ENCODE peak calls at places on chromosomes 11 and 22, in four cellular contexts. One of them, this sample, is unnamed.

GRCh38 chr11:95289378-95289777 is 58.4 kb upstream of the SESN3 start:
- DNase-seq in IMR-90: no peak
- DNase-seq in H1: no peak
- DNase-seq in mesenchymal stem cell: no peak
- DNase-seq in this sample: no peak

GRCh38 chr11:120235024-120235628 is 4.8 kb upstream of the POU2F3 start:
- DNase-seq in IMR-90: peak
- DNase-seq in H1: peak
- DNase-seq in mesenchymal stem cell: peak
- DNase-seq in this sample: peak

GRCh38 chr11:7666292-7666866 is 6.9 kb downstream of the CYB5R2 start:
- DNase-seq in IMR-90: no peak
- DNase-seq in H1: peak
- DNase-seq in mesenchymal stem cell: no peak
- DNase-seq in this sample: no peak

GRCh38 chr11:2203440-2204259 is 32.0 kb upstream of the TH start:
- DNase-seq in IMR-90: no peak
- DNase-seq in H1: no peak
- DNase-seq in mesenchymal stem cell: no peak
- DNase-seq in this sample: no peak

GRCh38 chr11:22521226-22521625 is 104.4 kb downstream of the FANCF start:
- DNase-seq in IMR-90: peak
- DNase-seq in H1: no peak
- DNase-seq in mesenchymal stem cell: peak
- DNase-seq in this sample: no peak

GRCh38 chr11:129249351-129249750 is 57.2 kb upstream of the ARHGAP32 start:
- DNase-seq in IMR-90: peak
- DNase-seq in H1: no peak
- DNase-seq in mesenchymal stem cell: peak
- DNase-seq in this sample: no peak

GRCh38 chr11:66328307-66329144 is 7.7 kb downstream of the RIN1 start:
- DNase-seq in IMR-90: peak
- DNase-seq in H1: peak
- DNase-seq in mesenchymal stem cell: peak
- DNase-seq in this sample: peak

GRCh38 chr11:66854729-66855211 is 2.1 kb upstream of the LRFN4 start:
- DNase-seq in IMR-90: no peak
- DNase-seq in H1: no peak
- DNase-seq in mesenchymal stem cell: no peak
- DNase-seq in this sample: no peak

GRCh38 chr11:5719703-5720495 is 16.3 kb upstream of the OR56B1 start:
- DNase-seq in IMR-90: no peak
- DNase-seq in H1: no peak
- DNase-seq in mesenchymal stem cell: peak
- DNase-seq in this sample: no peak

GRCh38 chr22:48323746-48324145 is 1503.9 kb downstream of the BRD1 start:
- DNase-seq in IMR-90: no peak
- DNase-seq in H1: no peak
- DNase-seq in mesenchymal stem cell: no peak
- DNase-seq in this sample: no peak

GRCh38 chr11:46387919-46388618 is 3.5 kb downstream of the CHRM4 start:
- DNase-seq in IMR-90: no peak
- DNase-seq in H1: no peak
- DNase-seq in mesenchymal stem cell: no peak
- DNase-seq in this sample: no peak

DNA sequence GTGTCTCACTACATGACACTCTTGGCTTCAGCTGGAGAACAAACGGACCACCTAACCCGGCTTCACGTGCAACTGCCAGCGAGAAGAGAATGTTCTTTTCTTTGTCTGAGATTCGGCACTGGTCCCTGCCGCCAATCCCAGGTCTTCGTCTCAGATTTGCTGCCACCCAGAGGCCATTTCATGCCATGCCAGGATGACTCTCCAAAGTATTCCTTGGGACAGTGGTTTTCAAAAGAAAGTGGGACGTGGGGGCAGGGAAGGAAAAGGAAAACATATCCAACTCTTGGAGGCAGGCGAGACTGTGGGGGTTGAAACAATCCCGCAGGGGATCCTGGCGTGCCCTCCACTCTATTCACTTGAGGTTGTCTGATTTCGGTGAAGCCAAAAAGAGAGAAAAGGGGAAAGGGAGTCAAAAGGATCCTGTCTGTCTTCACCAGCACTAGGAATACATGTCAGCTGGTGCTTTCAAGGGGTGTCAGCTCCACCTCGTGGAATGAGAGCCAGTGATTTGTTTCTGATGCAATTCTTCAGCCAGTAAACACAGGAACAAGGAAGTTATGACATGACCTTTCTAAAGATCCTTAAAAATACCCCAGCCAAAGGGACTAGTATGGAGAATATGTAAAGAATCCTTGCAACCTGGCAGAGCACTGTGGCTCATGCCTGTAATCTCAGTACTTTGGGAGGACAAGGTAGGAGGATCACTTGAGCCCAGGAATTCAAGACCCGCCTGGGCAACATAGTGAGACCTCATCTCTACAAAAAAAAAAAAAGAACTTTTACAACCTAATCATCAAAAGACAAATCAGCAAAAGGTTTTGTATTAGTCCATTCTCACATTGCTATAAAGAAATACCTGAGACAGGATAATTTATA is 41.0 kb upstream of the APLNR start:
- DNase-seq in IMR-90: peak
- DNase-seq in H1: peak
- DNase-seq in mesenchymal stem cell: peak
- DNase-seq in this sample: peak
- H3K9ac ChIP-seq in IMR-90: peak
- H3K9ac ChIP-seq in H1: peak
- H3K9ac ChIP-seq in mesenchymal stem cell: peak
- H3K9ac ChIP-seq in this sample: no peak

GRCh38 chr22:50032109-50032871 is 19.7 kb upstream of the IL17REL start:
- DNase-seq in IMR-90: no peak
- DNase-seq in H1: no peak
- DNase-seq in mesenchymal stem cell: no peak
- DNase-seq in this sample: no peak

GRCh38 chr22:50032941-50033601 is 20.5 kb upstream of the IL17REL start:
- DNase-seq in IMR-90: no peak
- DNase-seq in H1: no peak
- DNase-seq in mesenchymal stem cell: no peak
- DNase-seq in this sample: no peak

GRCh38 chr22:50034126-50035081 is 21.8 kb upstream of the IL17REL start:
- DNase-seq in IMR-90: no peak
- DNase-seq in H1: no peak
- DNase-seq in mesenchymal stem cell: no peak
- DNase-seq in this sample: no peak

GRCh38 chr22:50035976-50036375 is 22.1 kb downstream of the TTLL8 start:
- DNase-seq in IMR-90: no peak
- DNase-seq in H1: no peak
- DNase-seq in mesenchymal stem cell: no peak
- DNase-seq in this sample: no peak

DNA sequence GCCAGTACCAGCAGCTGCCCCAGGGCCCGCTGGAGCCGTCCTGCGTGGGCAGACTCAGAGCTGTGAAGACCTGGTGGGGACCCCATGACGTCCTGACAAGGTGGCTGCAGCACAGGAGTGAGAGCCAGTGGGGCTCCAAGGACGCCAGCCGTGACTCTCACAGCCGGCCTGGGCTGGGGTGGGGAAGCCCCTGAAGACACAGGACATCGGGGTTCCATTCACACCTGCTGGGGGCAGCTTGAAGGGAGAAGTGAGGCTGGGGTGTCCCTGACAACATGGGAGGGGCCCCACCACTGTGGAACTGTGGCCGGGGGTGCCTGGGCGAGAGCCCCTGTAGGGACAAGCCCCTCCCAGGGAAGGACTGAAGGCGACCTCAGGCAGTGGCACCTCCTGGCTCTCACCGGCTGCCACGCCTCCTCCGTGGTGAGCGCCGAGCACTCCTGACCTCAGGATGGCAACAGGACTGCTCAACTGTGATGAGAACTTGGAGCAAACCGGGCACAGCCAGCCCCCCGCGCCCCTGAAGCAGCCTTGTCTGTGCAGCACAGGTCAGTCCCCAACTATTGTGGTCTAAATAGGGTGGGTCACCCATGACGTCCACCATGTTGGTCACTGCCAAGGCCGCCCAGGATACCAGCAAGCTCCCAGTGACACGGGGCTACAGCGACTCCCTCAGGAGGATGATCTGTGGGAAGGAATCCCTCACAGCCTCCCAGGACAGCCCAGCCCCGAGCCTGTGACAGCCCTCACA is 22.7 kb upstream of the IL17REL start:
- DNase-seq in IMR-90: no peak
- DNase-seq in H1: no peak
- DNase-seq in mesenchymal stem cell: no peak
- DNase-seq in this sample: no peak
- H3K18ac ChIP-seq in IMR-90: no peak
- H3K18ac ChIP-seq in H1: no peak
- H3K18ac ChIP-seq in mesenchymal stem cell: no peak
- H3K18ac ChIP-seq in this sample: no peak

GRCh38 chr11:13461291-13461690 is 1.7 kb downstream of the BTBD10 start:
- DNase-seq in IMR-90: no peak
- DNase-seq in H1: no peak
- DNase-seq in mesenchymal stem cell: no peak
- DNase-seq in this sample: no peak
- H3K9ac ChIP-seq in IMR-90: no peak
- H3K9ac ChIP-seq in H1: no peak
- H3K9ac ChIP-seq in mesenchymal stem cell: peak
- H3K9ac ChIP-seq in this sample: no peak

GRCh38 chr22:43428005-43428485 is 16.2 kb downstream of the MPPED1 start:
- DNase-seq in IMR-90: no peak
- DNase-seq in H1: no peak
- DNase-seq in mesenchymal stem cell: no peak
- DNase-seq in this sample: no peak
- H3K18ac ChIP-seq in IMR-90: no peak
- H3K18ac ChIP-seq in H1: no peak
- H3K18ac ChIP-seq in mesenchymal stem cell: no peak
- H3K18ac ChIP-seq in this sample: no peak

GRCh38 chr22:37748659-37749058 is 51.8 kb downstream of the TRIOBP start:
- DNase-seq in IMR-90: no peak
- DNase-seq in H1: no peak
- DNase-seq in mesenchymal stem cell: no peak
- DNase-seq in this sample: no peak

GRCh38 chr22:37749223-37749622 is 52.4 kb downstream of the TRIOBP start:
- DNase-seq in IMR-90: no peak
- DNase-seq in H1: no peak
- DNase-seq in mesenchymal stem cell: no peak
- DNase-seq in this sample: no peak

GRCh38 chr22:37750596-37751162 is 53.8 kb downstream of the TRIOBP start:
- DNase-seq in IMR-90: no peak
- DNase-seq in H1: no peak
- DNase-seq in mesenchymal stem cell: no peak
- DNase-seq in this sample: no peak

GRCh38 chr22:37751449-37752188 is 54.8 kb downstream of the TRIOBP start:
- DNase-seq in IMR-90: no peak
- DNase-seq in H1: no peak
- DNase-seq in mesenchymal stem cell: no peak
- DNase-seq in this sample: no peak

GRCh38 chr22:37749831-37750595 is 53.2 kb downstream of the TRIOBP start:
- DNase-seq in IMR-90: peak
- DNase-seq in H1: no peak
- DNase-seq in mesenchymal stem cell: peak
- DNase-seq in this sample: no peak
- H3K9ac ChIP-seq in IMR-90: peak
- H3K9ac ChIP-seq in H1: no peak
- H3K9ac ChIP-seq in mesenchymal stem cell: peak
- H3K9ac ChIP-seq in this sample: no peak

DNA sequence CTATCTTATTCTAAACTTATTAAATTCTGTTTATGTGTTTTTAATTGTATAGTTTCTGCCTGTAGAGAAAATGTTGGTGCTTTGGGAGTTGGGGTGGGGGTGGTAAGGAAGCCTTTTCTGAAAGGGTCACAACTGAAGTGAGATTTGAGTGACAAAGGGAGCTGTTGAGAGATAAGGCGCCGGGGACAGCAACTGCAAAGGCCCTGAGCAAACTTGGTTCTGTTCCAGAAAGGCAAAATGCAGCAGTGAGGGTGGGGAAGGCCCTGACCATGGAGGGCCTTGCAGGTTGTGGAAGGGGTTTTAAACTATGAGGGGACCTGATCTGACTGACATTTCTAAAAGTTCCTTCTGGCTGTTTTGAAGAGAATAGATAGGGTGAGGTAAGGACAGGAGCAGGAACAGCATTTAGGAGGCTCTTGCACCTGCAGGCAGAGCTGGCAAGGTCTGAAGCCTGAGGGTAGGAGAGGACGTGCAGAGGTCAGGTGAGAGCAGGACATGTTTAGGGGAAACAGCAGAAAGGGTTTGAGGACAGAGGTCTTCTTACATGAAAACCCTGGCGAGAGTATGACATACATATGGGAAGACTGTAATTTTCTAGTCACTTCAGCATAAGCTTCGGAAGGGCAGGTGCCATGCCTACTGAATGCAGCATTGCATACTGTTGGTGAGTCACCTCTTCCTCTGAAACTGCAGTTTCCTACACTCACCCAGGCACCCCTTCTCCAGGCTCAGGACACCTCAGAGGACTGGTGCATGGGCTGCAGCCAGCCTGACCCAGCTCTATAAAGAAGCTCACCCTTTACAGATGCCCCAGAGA is 190.7 kb downstream of the SNX19 start:
- DNase-seq in IMR-90: peak
- DNase-seq in H1: no peak
- DNase-seq in mesenchymal stem cell: peak
- DNase-seq in this sample: no peak
- H3K18ac ChIP-seq in IMR-90: no peak
- H3K18ac ChIP-seq in H1: no peak
- H3K18ac ChIP-seq in mesenchymal stem cell: no peak
- H3K18ac ChIP-seq in this sample: no peak

GRCh38 chr22:17818649-17819048 is 44.4 kb upstream of the BID start:
- DNase-seq in IMR-90: no peak
- DNase-seq in H1: no peak
- DNase-seq in mesenchymal stem cell: no peak
- DNase-seq in this sample: no peak
- H3K9ac ChIP-seq in IMR-90: no peak
- H3K9ac ChIP-seq in H1: no peak
- H3K9ac ChIP-seq in mesenchymal stem cell: no peak
- H3K9ac ChIP-seq in this sample: no peak

DNA sequence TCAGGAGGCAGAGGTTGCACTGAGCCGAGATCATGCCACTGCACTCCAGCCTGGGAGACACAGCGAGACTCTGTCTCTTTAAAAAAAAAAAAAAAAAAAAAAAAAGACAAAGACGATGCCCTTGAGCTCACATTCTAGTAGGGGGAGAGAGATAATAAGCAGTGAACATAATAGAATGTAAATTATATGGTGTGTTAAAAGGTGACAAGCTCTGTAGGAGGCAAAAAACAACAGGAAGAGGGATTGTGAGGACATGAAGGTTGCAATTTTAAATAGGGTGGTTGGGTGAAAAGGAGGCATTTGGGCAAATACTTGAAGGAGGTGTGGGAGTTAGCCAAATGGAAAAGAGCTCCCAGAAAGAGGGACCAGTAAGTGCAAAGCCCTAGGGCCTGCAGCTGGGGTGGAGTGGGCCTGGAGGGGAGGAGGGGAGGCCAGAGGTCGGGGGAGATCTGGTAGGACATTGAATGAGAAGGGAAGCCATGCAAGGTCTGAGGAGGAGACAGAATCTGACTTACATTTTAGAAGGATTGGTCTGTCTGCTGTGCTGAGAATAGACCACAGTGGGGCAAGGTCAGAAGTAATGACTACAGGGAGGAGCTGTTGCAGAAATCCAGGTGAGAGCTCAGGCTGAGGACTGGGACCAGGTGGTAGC is 26.6 kb downstream of the P2RY2 start:
- DNase-seq in IMR-90: no peak
- DNase-seq in H1: no peak
- DNase-seq in mesenchymal stem cell: no peak
- DNase-seq in this sample: peak
- H3K18ac ChIP-seq in IMR-90: no peak
- H3K18ac ChIP-seq in H1: no peak
- H3K18ac ChIP-seq in mesenchymal stem cell: no peak
- H3K18ac ChIP-seq in this sample: no peak

GRCh38 chr22:25059438-25059837 is 106.9 kb downstream of the KIAA1671 start:
- DNase-seq in IMR-90: no peak
- DNase-seq in H1: no peak
- DNase-seq in mesenchymal stem cell: no peak
- DNase-seq in this sample: no peak
- H3K9ac ChIP-seq in IMR-90: no peak
- H3K9ac ChIP-seq in H1: no peak
- H3K9ac ChIP-seq in mesenchymal stem cell: no peak
- H3K9ac ChIP-seq in this sample: no peak

This sample was measured in H9.